ENCODE peak calls at places on chromosomes 13 and 19, in four cellular contexts. One of them, this sample, is unnamed.

GRCh38 chr13:113345486-113345885 is 18.4 kb downstream of the GRTP1 start:
- DNase-seq in epithelial cell of esophagus: no peak
- DNase-seq in fibroblast of the aortic adventitia: no peak
- DNase-seq in activated CD8-positive, alpha-beta T cell treated with anti-CD3 and anti-CD28 coated beads for 36 hours: no peak
- DNase-seq in this sample: no peak

GRCh38 chr19:29934257-29934656 is 7.8 kb upstream of the URI1 start:
- DNase-seq in fibroblast of the aortic adventitia: no peak
- DNase-seq in epithelial cell of esophagus: no peak
- DNase-seq in activated CD8-positive, alpha-beta T cell treated with anti-CD3 and anti-CD28 coated beads for 36 hours: no peak
- DNase-seq in this sample: no peak

GRCh38 chr13:110034031-110034430 is 247.6 kb upstream of the IRS2 start:
- DNase-seq in fibroblast of the aortic adventitia: no peak
- DNase-seq in epithelial cell of esophagus: no peak
- DNase-seq in activated CD8-positive, alpha-beta T cell treated with anti-CD3 and anti-CD28 coated beads for 36 hours: no peak
- DNase-seq in this sample: no peak

GRCh38 chr13:40401911-40402776 is 264.3 kb downstream of the FOXO1 start:
- DNase-seq in epithelial cell of esophagus: peak; percentile 90
- DNase-seq in fibroblast of the aortic adventitia: peak; percentile 96
- DNase-seq in activated CD8-positive, alpha-beta T cell treated with anti-CD3 and anti-CD28 coated beads for 36 hours: peak; percentile 84
- DNase-seq in this sample: peak; percentile 56

GRCh38 chr13:30319703-30320102 is 12.4 kb upstream of the KATNAL1 start:
- DNase-seq in fibroblast of the aortic adventitia: peak; percentile 55
- DNase-seq in epithelial cell of esophagus: no peak
- DNase-seq in activated CD8-positive, alpha-beta T cell treated with anti-CD3 and anti-CD28 coated beads for 36 hours: no peak
- DNase-seq in this sample: no peak

GRCh38 chr19:15371786-15372380 is 7.7 kb downstream of the AKAP8 start:
- DNase-seq in activated CD8-positive, alpha-beta T cell treated with anti-CD3 and anti-CD28 coated beads for 36 hours: no peak
- DNase-seq in fibroblast of the aortic adventitia: no peak
- DNase-seq in epithelial cell of esophagus: no peak
- DNase-seq in this sample: peak; percentile 20

GRCh38 chr13:94232161-94232560 is 247.3 kb downstream of the DCT start:
- DNase-seq in fibroblast of the aortic adventitia: no peak
- DNase-seq in activated CD8-positive, alpha-beta T cell treated with anti-CD3 and anti-CD28 coated beads for 36 hours: no peak
- DNase-seq in epithelial cell of esophagus: no peak
- DNase-seq in this sample: no peak

GRCh38 chr19:35421362-35421761 is 26.7 kb upstream of the FFAR2 start:
- DNase-seq in epithelial cell of esophagus: no peak
- DNase-seq in fibroblast of the aortic adventitia: no peak
- DNase-seq in activated CD8-positive, alpha-beta T cell treated with anti-CD3 and anti-CD28 coated beads for 36 hours: no peak
- DNase-seq in this sample: no peak

GRCh38 chr19:3867971-3868769 is 668 bp downstream of the ZFR2 start:
- DNase-seq in activated CD8-positive, alpha-beta T cell treated with anti-CD3 and anti-CD28 coated beads for 36 hours: no peak
- DNase-seq in fibroblast of the aortic adventitia: no peak
- DNase-seq in epithelial cell of esophagus: no peak
- DNase-seq in this sample: no peak

GRCh38 chr13:71218960-71219359 is 648.0 kb downstream of the DACH1 start:
- DNase-seq in epithelial cell of esophagus: peak; percentile 17
- DNase-seq in activated CD8-positive, alpha-beta T cell treated with anti-CD3 and anti-CD28 coated beads for 36 hours: no peak
- DNase-seq in fibroblast of the aortic adventitia: no peak
- DNase-seq in this sample: no peak

GRCh38 chr13:24618219-24618955 is 61.8 kb upstream of the ATP12A start:
- DNase-seq in epithelial cell of esophagus: no peak
- DNase-seq in activated CD8-positive, alpha-beta T cell treated with anti-CD3 and anti-CD28 coated beads for 36 hours: peak; percentile 96
- DNase-seq in fibroblast of the aortic adventitia: no peak
- DNase-seq in this sample: peak; percentile 73

GRCh38 chr19:24101459-24102122 is 14.6 kb downstream of the ZNF254 start:
- DNase-seq in fibroblast of the aortic adventitia: no peak
- DNase-seq in activated CD8-positive, alpha-beta T cell treated with anti-CD3 and anti-CD28 coated beads for 36 hours: no peak
- DNase-seq in epithelial cell of esophagus: no peak
- DNase-seq in this sample: no peak

GRCh38 chr13:50358221-50358620 is 343.0 kb downstream of the KCNRG start:
- DNase-seq in epithelial cell of esophagus: no peak
- DNase-seq in activated CD8-positive, alpha-beta T cell treated with anti-CD3 and anti-CD28 coated beads for 36 hours: no peak
- DNase-seq in fibroblast of the aortic adventitia: peak; percentile 28
- DNase-seq in this sample: no peak

GRCh38 chr13:60627071-60627686 is 230.2 kb downstream of the TDRD3 start:
- DNase-seq in activated CD8-positive, alpha-beta T cell treated with anti-CD3 and anti-CD28 coated beads for 36 hours: peak; percentile 30
- DNase-seq in epithelial cell of esophagus: peak; percentile 56
- DNase-seq in fibroblast of the aortic adventitia: peak; percentile 27
- DNase-seq in this sample: peak; percentile 24

GRCh38 chr19:4010808-4011110 is 3.2 kb downstream of the PIAS4 start:
- DNase-seq in fibroblast of the aortic adventitia: no peak
- DNase-seq in activated CD8-positive, alpha-beta T cell treated with anti-CD3 and anti-CD28 coated beads for 36 hours: no peak
- DNase-seq in epithelial cell of esophagus: no peak
- DNase-seq in this sample: no peak

GRCh38 chr13:22428188-22428828 is 752.5 kb upstream of the SGCG start:
- DNase-seq in activated CD8-positive, alpha-beta T cell treated with anti-CD3 and anti-CD28 coated beads for 36 hours: no peak
- DNase-seq in fibroblast of the aortic adventitia: peak; percentile 26
- DNase-seq in epithelial cell of esophagus: no peak
- DNase-seq in this sample: no peak

GRCh38 chr13:44220948-44221347 is 152.7 kb upstream of the SERP2 start:
- DNase-seq in activated CD8-positive, alpha-beta T cell treated with anti-CD3 and anti-CD28 coated beads for 36 hours: no peak
- DNase-seq in fibroblast of the aortic adventitia: no peak
- DNase-seq in epithelial cell of esophagus: peak; percentile 41
- DNase-seq in this sample: no peak

GRCh38 chr19:13401388-13401787 is 104.9 kb downstream of the CACNA1A start:
- DNase-seq in activated CD8-positive, alpha-beta T cell treated with anti-CD3 and anti-CD28 coated beads for 36 hours: peak; percentile 14
- DNase-seq in epithelial cell of esophagus: peak; percentile 39
- DNase-seq in fibroblast of the aortic adventitia: peak; percentile 30
- DNase-seq in this sample: no peak

GRCh38 chr19:58352760-58353671 is at the start of gene A1BG:
- DNase-seq in activated CD8-positive, alpha-beta T cell treated with anti-CD3 and anti-CD28 coated beads for 36 hours: no peak
- DNase-seq in epithelial cell of esophagus: no peak
- DNase-seq in fibroblast of the aortic adventitia: no peak
- DNase-seq in this sample: no peak

GRCh38 chr13:32917504-32917903 is 98.7 kb upstream of the KL start:
- DNase-seq in epithelial cell of esophagus: peak; percentile 29
- DNase-seq in activated CD8-positive, alpha-beta T cell treated with anti-CD3 and anti-CD28 coated beads for 36 hours: no peak
- DNase-seq in fibroblast of the aortic adventitia: peak; percentile 49
- DNase-seq in this sample: no peak

GRCh38 chr13:32914686-32915085 is 101.5 kb upstream of the KL start:
- DNase-seq in activated CD8-positive, alpha-beta T cell treated with anti-CD3 and anti-CD28 coated beads for 36 hours: no peak
- DNase-seq in fibroblast of the aortic adventitia: no peak
- DNase-seq in epithelial cell of esophagus: peak; percentile 65
- DNase-seq in this sample: no peak

GRCh38 chr13:32910530-32910929 is 105.7 kb upstream of the KL start:
- DNase-seq in epithelial cell of esophagus: no peak
- DNase-seq in activated CD8-positive, alpha-beta T cell treated with anti-CD3 and anti-CD28 coated beads for 36 hours: no peak
- DNase-seq in fibroblast of the aortic adventitia: peak; percentile 18
- DNase-seq in this sample: no peak

GRCh38 chr13:32905864-32906180 is 110.4 kb upstream of the KL start:
- DNase-seq in fibroblast of the aortic adventitia: peak; percentile 64
- DNase-seq in epithelial cell of esophagus: no peak
- DNase-seq in activated CD8-positive, alpha-beta T cell treated with anti-CD3 and anti-CD28 coated beads for 36 hours: no peak
- DNase-seq in this sample: no peak

DNA sequence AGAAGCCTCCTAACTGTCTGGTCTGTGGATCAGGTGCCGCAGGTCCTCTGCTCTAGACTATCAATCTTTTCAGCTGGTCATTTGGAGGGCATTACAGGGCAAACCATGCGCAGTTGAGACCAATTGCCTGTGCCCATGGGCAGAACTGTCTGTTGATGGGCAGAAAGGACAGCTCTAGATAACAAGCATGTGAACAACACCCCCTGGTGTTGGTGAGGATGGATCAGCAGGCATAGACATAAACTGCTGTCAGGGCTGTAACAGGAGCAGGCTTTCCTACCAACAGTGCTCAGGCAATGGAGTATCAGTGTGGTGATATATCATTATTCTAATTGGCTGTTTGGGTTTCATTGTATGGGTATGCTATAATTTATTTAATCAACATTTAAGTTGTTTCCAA is 104.7 kb upstream of the KL start:
- DNase-seq in activated CD8-positive, alpha-beta T cell treated with anti-CD3 and anti-CD28 coated beads for 36 hours: peak; percentile 57
- DNase-seq in fibroblast of the aortic adventitia: peak; percentile 26
- DNase-seq in epithelial cell of esophagus: peak; percentile 79
- DNase-seq in this sample: peak; percentile 65
- TF ChIP-seq CTCF in activated CD8-positive, alpha-beta T cell treated with anti-CD3 and anti-CD28 coated beads for 36 hours: peak; percentile 48
- TF ChIP-seq CTCF in fibroblast of the aortic adventitia: peak; percentile 21
- TF ChIP-seq CTCF in epithelial cell of esophagus: peak; percentile 79
- TF ChIP-seq CTCF in this sample: peak; percentile 62

DNA sequence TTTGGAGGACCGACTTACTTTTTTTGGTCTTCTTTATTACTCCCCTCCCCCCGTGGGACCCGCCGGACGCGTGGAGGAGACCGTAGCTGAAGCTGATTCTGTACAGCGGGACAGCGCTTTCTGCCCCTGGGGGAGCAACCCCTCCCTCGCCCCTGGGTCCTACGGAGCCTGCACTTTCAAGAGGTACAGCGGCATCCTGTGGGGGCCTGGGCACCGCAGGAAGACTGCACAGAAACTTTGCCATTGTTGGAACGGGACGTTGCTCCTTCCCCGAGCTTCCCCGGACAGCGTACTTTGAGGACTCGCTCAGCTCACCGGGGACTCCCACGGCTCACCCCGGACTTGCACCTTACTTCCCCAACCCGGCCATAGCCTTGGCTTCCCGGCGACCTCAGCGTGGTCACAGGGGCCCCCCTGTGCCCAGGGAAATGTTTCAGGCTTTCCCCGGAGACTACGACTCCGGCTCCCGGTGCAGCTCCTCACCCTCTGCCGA is 409 bp downstream of the FOSB start:
- DNase-seq in fibroblast of the aortic adventitia: no peak
- DNase-seq in epithelial cell of esophagus: peak; percentile 42
- DNase-seq in activated CD8-positive, alpha-beta T cell treated with anti-CD3 and anti-CD28 coated beads for 36 hours: peak; percentile 62
- DNase-seq in this sample: no peak
- TF ChIP-seq CTCF in fibroblast of the aortic adventitia: peak; percentile 12
- TF ChIP-seq CTCF in epithelial cell of esophagus: no peak
- TF ChIP-seq CTCF in activated CD8-positive, alpha-beta T cell treated with anti-CD3 and anti-CD28 coated beads for 36 hours: no peak
- TF ChIP-seq CTCF in this sample: peak; percentile 12

DNA sequence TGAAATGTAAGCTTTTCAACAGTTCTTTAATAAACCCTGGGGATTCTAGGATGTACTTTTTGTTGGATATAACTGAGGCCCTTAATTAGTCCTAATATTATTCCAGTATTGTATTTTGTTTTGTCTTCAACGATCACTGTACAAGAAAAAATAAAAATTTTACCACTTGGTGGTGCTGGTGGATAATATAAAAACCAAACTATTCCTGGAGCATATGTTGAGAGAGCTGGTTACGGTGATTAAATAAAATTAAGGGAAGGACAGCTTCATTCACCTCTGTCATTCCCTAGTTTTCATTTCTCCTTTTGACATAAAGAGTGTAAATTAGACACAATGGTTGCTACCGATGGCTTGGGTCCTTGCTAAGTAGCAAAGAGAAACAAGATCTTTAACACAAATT is 598.6 kb upstream of the PCDH20 start:
- DNase-seq in activated CD8-positive, alpha-beta T cell treated with anti-CD3 and anti-CD28 coated beads for 36 hours: no peak
- DNase-seq in epithelial cell of esophagus: peak; percentile 25
- DNase-seq in fibroblast of the aortic adventitia: no peak
- DNase-seq in this sample: no peak
- TF ChIP-seq CTCF in activated CD8-positive, alpha-beta T cell treated with anti-CD3 and anti-CD28 coated beads for 36 hours: no peak
- TF ChIP-seq CTCF in epithelial cell of esophagus: peak; percentile 21
- TF ChIP-seq CTCF in fibroblast of the aortic adventitia: no peak
- TF ChIP-seq CTCF in this sample: peak; percentile 12

DNA sequence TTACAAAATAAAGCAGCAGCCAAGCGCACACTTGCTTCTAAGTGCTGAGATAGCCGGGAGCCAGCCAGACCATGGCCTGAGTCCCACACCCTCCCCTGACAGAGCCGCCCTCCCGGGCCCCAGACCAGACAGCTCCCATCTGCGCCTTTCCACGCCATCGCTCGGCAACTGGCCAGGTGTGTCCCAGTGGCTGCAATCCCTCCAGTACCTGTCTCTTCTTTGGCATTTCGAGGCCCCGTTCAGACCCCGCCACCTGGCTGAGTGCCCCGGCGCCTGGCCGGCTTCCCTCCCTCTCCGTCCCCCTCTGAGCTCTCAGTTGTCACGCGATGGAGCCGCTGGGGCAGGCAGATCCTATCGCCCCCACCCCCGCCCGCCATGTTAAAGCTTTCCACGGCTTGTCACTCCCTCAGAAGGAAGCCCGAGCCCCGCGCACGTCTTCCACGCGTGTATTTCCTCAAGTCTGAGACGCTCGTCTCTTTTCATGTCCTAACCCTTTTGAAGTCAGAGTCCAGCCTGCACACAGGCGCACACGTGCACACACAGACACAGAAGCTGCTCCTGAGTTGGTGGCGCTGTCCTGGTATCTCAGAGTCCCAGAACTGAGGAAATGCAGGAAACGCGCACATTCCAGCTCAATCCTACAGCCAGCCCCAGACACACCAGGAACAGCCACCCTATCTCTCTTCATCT is 7.9 kb downstream of the MLLT1 start:
- DNase-seq in epithelial cell of esophagus: peak; percentile 31
- DNase-seq in activated CD8-positive, alpha-beta T cell treated with anti-CD3 and anti-CD28 coated beads for 36 hours: no peak
- DNase-seq in fibroblast of the aortic adventitia: peak; percentile 97
- DNase-seq in this sample: peak; percentile 16
- TF ChIP-seq CTCF in epithelial cell of esophagus: no peak
- TF ChIP-seq CTCF in activated CD8-positive, alpha-beta T cell treated with anti-CD3 and anti-CD28 coated beads for 36 hours: no peak
- TF ChIP-seq CTCF in fibroblast of the aortic adventitia: peak; percentile 5
- TF ChIP-seq CTCF in this sample: no peak

DNA sequence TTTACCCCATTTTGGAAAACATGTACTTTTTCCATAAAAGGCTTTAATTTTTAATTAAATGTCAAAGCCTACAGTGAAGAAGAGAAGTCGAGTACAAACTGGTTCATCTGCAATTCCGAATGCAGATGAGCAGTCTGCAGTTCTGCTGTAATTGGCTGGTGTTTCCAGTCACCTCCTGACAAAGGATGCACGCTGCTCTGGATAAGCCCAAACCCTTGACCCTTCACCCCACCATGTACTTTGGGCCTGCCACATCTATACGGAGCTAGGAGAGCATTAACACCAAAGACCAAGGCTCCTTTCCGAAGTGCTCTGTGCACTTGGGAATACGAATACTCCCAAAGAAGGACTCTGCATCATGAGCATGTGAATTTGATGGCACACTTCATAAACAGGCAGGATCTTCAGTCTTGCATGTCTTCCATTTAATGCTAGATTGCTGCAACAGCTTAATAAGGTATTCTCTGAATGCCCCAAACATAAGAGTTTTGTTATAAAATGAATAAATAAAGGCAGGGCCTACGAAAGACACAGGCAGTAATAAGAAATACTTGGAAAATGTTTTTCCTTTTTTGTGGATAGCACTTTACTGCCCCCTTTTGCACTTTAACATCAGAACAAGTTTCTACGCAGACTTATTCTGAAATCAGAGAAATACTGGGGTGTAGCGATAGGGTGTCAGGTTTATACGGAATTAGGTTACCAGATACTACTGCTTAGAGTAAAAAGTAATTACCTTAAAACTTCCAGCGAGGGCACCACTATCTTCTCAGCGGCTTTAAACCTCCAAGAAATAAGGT is 15.1 kb downstream of the EFNB2 start:
- DNase-seq in activated CD8-positive, alpha-beta T cell treated with anti-CD3 and anti-CD28 coated beads for 36 hours: no peak
- DNase-seq in epithelial cell of esophagus: no peak
- DNase-seq in fibroblast of the aortic adventitia: peak; percentile 74
- DNase-seq in this sample: no peak
- TF ChIP-seq CTCF in activated CD8-positive, alpha-beta T cell treated with anti-CD3 and anti-CD28 coated beads for 36 hours: no peak
- TF ChIP-seq CTCF in epithelial cell of esophagus: peak; percentile 34
- TF ChIP-seq CTCF in fibroblast of the aortic adventitia: peak; percentile 59
- TF ChIP-seq CTCF in this sample: peak; percentile 16